ENCODE peak calls at places on chromosome 22, in four cellular contexts. O is uterus, I is body of pancreas, W is AG04450. H is an unnamed sample.

GRCh38 chr22:30305906-30306628 is 16.8 kb upstream of the CASTOR1 start:
- DNase-seq in O (no peak), I (no peak), W (no peak), H (no peak)

GRCh38 chr22:24054356-24054755 is 43.3 kb downstream of the CABIN1 start:
- DNase-seq in O (no peak), I (no peak), W (no peak), H (no peak)

GRCh38 chr22:49957826-49958461 is 2.6 kb upstream of the PIM3 start:
- DNase-seq in O (no peak), I (peak; percentile 17), W (no peak), H (no peak)

GRCh38 chr22:31488988-31489617 is 539 bp downstream of the EIF4ENIF1 start:
- DNase-seq in O (peak; percentile 21), I (peak; percentile 25), W (no peak), H (peak; percentile 31)

GRCh38 chr22:23058063-23058462 is 12.3 kb upstream of the GNAZ start:
- DNase-seq in O (no peak), I (no peak), W (no peak), H (no peak)

GRCh38 chr22:36955691-36956090 is 42.3 kb downstream of the CSF2RB start:
- DNase-seq in O (no peak), I (no peak), W (no peak), H (no peak)

GRCh38 chr22:39220897-39221850 is 23.6 kb downstream of the PDGFB start:
- DNase-seq in O (no peak), I (no peak), W (no peak), H (peak; percentile 73)

GRCh38 chr22:36644333-36644757 is 59.2 kb downstream of the CACNG2 start:
- DNase-seq in O (no peak), I (peak; percentile 78), W (peak; percentile 79), H (peak; percentile 94)

GRCh38 chr22:50473855-50474671 is 772 bp downstream of the SBF1 start:
- DNase-seq in O (no peak), I (peak; percentile 59), W (peak; percentile 20), H (peak; percentile 52)

GRCh38 chr22:17726561-17727243 is 47.6 kb downstream of the BID start:
- DNase-seq in O (no peak), I (no peak), W (peak; percentile 27), H (peak; percentile 50)

GRCh38 chr22:24046024-24046423 is 34.9 kb downstream of the CABIN1 start:
- DNase-seq in O (no peak), I (no peak), W (no peak), H (no peak)

GRCh38 chr22:36734171-36735058 is 30.9 kb upstream of the CACNG2 start:
- DNase-seq in O (no peak), I (peak; percentile 82), W (no peak), H (peak; percentile 37)

GRCh38 chr22:44464000-44464399 is 34.0 kb downstream of the RTL6 start:
- DNase-seq in O (no peak), I (no peak), W (no peak), H (no peak)

GRCh38 chr22:19038728-19039447 is 83.3 kb downstream of the DGCR2 start:
- DNase-seq in O (no peak), I (no peak), W (no peak), H (no peak)

GRCh38 chr22:44219101-44219870 is 38.6 kb downstream of the PARVG start:
- DNase-seq in O (no peak), I (no peak), W (no peak), H (no peak)

GRCh38 chr22:24189249-24190158 is 8.2 kb downstream of the SUSD2 start:
- DNase-seq in O (peak; percentile 81), I (peak; percentile 75), W (peak; percentile 26), H (peak; percentile 78)

GRCh38 chr22:43370045-43370444 is 26.9 kb upstream of the SCUBE1 start:
- DNase-seq in O (no peak), I (no peak), W (no peak), H (no peak)

GRCh38 chr22:27719535-27720227 is 81.9 kb downstream of the MN1 start:
- DNase-seq in O (no peak), I (peak; percentile 7), W (no peak), H (peak; percentile 46)
- H3K4me3 ChIP-seq in O (no peak overlapping the region), I (no peak overlapping the region), W (no peak overlapping the region), H (no peak overlapping the region)

GRCh38 chr22:32795214-32795596 is 6.3 kb upstream of the TIMP3 start:
- DNase-seq in O (no peak), I (no peak), W (no peak), H (no peak)

GRCh38 chr22:32791056-32791455 is 10.4 kb upstream of the TIMP3 start:
- DNase-seq in O (no peak), I (no peak), W (no peak), H (no peak)

GRCh38 chr22:32796865-32797573 is 4.5 kb upstream of the TIMP3 start:
- DNase-seq in O (peak; percentile 76), I (peak; percentile 69), W (peak; percentile 63), H (peak; percentile 59)

GRCh38 chr22:32793604-32794003 is 7.9 kb upstream of the TIMP3 start:
- DNase-seq in O (no peak), I (no peak), W (no peak), H (no peak)

DNA sequence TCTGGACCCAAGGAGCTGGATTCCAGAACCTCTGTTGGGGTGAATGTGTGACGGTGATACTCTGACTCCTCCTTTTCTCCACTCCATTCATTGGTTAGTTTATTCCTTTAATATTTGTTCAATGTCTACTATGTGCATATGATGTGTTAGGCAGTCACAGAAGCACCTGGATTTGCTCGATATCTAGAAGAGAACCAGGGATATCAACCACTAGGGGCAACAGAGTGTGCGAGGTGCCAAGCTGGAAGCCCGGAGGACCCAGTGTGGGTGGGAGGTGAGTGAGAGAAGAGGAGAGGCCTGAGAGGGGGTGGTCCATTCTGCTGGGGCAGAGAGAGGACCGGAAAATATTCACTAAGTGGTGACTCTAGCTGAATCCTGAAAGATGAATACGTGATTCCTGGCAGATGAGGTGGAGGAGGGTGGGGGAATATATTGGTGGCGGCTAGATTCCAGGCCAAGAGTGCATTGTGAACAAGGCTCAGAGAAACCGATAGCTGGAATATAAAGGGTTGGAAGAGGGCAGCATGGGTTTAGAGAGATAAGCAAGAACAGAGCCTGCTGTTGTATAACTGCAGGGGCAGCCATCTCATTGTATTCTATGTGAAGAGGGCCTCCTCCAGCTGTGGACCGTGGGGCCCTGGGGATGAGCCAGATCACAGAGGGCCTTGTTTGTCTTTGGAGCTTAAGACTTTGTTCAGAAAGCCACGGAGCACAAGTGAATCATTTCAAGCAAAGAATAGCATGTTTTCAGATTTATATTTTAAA is 6.9 kb upstream of the TIMP3 start:
- DNase-seq in O (no peak), I (no peak), W (no peak), H (no peak)
- TF ChIP-seq CTCF in O (no peak), I (no peak), W (peak; percentile 30), H (no peak)

DNA sequence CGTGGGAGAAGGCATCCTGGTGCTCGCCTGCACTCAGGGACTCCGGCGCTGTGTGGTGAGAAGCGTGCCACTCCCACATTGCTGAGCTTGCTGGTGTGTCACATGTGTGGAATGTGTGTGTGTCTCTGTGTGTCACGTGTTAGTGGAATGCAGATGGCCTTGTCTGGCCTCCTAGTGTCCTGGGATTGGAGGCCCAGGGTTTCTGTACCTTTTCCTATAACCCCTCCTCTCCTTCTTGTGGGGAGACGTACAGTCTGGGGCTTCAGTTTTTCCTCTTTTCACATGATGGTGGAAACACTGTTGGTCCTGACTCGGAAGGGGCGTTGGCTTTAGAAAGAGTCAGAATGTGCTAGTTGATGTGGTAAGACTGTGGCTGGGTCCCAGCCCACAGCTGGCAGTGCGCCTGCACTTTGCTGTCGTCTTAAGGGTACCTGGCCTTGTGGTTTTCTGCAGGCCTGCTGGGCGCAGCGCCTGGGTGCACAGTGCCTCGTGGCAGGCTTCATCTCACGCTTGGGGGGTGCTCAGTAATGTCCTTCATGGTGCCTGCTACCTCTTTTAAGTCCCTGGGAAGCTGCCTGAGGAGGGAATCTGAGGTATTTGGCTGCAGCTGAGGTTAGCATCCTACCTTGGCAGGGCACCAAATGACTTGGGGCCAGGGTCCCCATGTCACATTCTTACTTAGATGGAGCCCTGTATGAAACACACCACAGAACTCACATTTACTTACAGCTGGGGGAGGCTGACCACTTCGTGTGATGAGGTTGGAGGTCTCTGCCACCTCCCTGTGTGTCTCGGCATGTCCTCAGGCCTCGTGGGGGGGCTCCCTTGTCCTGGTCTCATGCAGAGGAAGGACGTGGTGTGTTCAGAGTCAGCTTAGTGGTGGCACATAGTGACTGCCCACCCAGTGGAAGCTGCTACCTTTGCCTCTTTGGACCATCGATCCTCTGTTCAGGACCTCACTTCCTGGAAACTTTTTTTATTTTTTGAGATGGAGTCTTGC is 61.9 kb downstream of the MED15 start:
- DNase-seq in O (peak; percentile 71), I (peak; percentile 74), W (peak; percentile 94), H (peak; percentile 97)
- H3K4me3 ChIP-seq in O (no peak overlapping the region), I (no peak overlapping the region), W (no peak overlapping the region), H (no peak overlapping the region)

DNA sequence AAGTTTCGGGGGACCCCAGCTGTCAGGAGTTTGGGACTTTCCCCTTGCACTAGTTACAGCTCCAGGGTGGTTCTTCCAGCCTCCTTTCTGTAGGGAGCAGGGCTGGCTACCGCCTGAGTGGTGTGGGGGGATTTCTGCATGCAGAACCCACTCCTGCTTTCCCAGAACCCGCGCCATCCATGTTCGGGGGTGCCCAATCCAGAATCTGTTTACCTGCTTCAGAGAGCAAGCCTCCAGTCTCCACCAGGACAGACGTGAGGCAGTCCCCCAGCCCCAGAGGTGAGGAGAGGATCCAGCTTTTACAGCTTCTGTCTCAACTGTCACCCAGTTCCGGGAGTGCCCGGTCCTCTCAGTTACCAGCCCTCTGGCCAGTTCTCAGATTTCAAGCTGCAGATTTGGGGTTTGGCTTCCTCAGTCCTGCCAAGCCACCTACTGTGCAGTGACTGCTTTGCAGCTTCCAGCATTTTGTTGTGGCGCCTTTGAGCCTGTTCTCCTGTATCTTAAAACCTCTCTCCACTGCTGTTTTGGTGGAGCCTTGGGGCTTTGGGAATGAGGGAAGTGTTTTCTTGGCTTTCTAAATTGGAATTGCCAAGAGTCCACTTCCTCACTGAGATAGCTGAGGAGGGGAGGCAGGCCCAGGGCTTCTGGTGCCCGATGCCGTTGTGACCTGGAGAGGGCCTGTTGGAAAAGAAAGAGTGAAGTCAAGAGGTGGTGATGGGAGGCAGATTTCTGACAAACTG is 513.2 kb downstream of the TBC1D22A start:
- DNase-seq in O (no peak), I (no peak), W (no peak), H (peak; percentile 46)
- TF ChIP-seq CTCF in O (no peak), I (no peak), W (peak; percentile 17), H (no peak)

GRCh38 chr22:46086577-46087335 is 63.6 kb upstream of the PPARA start:
- DNase-seq in O (no peak), I (no peak), W (no peak), H (no peak)
- H3K4me3 ChIP-seq in O (peak overlapping the region; percentile 88), I (no peak overlapping the region), W (no peak overlapping the region), H (no peak overlapping the region)

DNA sequence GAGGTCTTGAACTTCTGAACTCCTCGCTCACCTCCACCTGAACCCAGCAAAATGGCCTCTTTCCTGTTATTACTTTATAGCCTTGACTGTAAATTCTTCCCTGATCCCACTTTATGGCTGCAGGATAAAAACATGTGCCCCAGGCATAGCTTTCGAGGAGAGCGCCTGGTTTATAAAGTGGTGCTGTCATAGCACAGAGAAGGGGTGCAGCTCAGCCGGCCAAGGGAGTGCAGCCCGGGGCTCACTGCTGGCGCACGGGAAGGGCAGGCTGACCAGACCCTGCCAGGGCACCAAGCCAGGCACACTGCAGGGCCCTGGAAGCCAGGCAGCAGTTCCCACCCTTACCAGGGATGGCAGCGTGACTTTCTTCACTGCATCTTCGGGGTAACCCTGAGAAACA is 50.9 kb downstream of the ISX start:
- DNase-seq in O (no peak), I (no peak), W (no peak), H (no peak)
- TF ChIP-seq CTCF in O (no peak), I (no peak), W (no peak), H (no peak)

H was measured in cardiac fibroblast.